ENCODE peak calls at places on chromosomes 11 and 22, in five cellular contexts. D is body of pancreas, V is colonic mucosa, C is Peyer's patch, Q is MM.1S. T is an unnamed sample.
A peak's percentile ranks its signal among the peaks of the same experiment; 100 is the strongest.

GRCh38 chr11:14249121-14249963 is 109.6 kb downstream of the RRAS2 start:
- DNase-seq in C (peak; percentile 73), V (peak; percentile 68), Q (peak; percentile 57), D (peak; percentile 62), T (peak; percentile 63)

GRCh38 chr22:22576244-22576988 is 17.4 kb upstream of the PRAME start:
- DNase-seq in V (peak; percentile 39), D (peak; percentile 51), Q (peak; percentile 48), C (peak; percentile 63), T (no peak)

GRCh38 chr11:120331301-120331966 is 4.8 kb upstream of the ARHGEF12 start:
- DNase-seq in Q (no peak), C (no peak), V (no peak), D (peak; percentile 50), T (no peak)

GRCh38 chr11:73188301-73188700 is 29.8 kb upstream of the P2RY2 start:
- DNase-seq in Q (no peak), V (no peak), D (no peak), C (no peak), T (no peak)

GRCh38 chr11:102494216-102494615 is 36.3 kb downstream of the MMP7 start:
- DNase-seq in Q (no peak), V (peak; percentile 67), C (no peak), D (no peak), T (no peak)

GRCh38 chr11:14972581-14973490 is 685 bp upstream of the CALCA start:
- DNase-seq in C (no peak), V (no peak), D (no peak), Q (no peak), T (no peak)

GRCh38 chr11:44243633-44244343 is 66.2 kb downstream of the ALX4 start:
- DNase-seq in C (no peak), Q (no peak), D (no peak), V (no peak), T (no peak)

GRCh38 chr22:36379593-36380361 is 8.0 kb downstream of the MYH9 start:
- DNase-seq in D (no peak), C (no peak), V (no peak), Q (peak; percentile 22), T (peak; percentile 62)

GRCh38 chr11:73412308-73412707 is 36.1 kb downstream of the RELT start:
- DNase-seq in D (no peak), Q (no peak), V (no peak), C (no peak), T (no peak)

GRCh38 chr11:132007184-132007583 is 636.8 kb downstream of the NTM start:
- DNase-seq in Q (no peak), V (no peak), C (no peak), D (no peak), T (no peak)

GRCh38 chr22:35727436-35727835 is 9.8 kb downstream of the APOL5 start:
- DNase-seq in Q (no peak), C (no peak), D (no peak), V (no peak), T (no peak)

GRCh38 chr22:39476664-39477063 is 19.9 kb downstream of the MGAT3 start:
- DNase-seq in D (no peak), Q (no peak), C (no peak), V (no peak), T (no peak)

GRCh38 chr22:39474351-39474991 is 17.7 kb downstream of the MGAT3 start:
- DNase-seq in V (peak; percentile 83), C (peak; percentile 87), D (peak; percentile 34), Q (no peak), T (no peak)

GRCh38 chr22:39475337-39475736 is 18.5 kb downstream of the MGAT3 start:
- DNase-seq in V (no peak), C (peak; percentile 52), Q (no peak), D (no peak), T (no peak)

GRCh38 chr22:39477542-39477941 is 20.7 kb downstream of the MGAT3 start:
- DNase-seq in D (no peak), C (no peak), V (no peak), Q (no peak), T (no peak)

GRCh38 chr22:39475902-39476301 is 19.1 kb downstream of the MGAT3 start:
- DNase-seq in D (no peak), Q (no peak), V (no peak), C (peak; percentile 47), T (no peak)
- H3K27ac ChIP-seq in D (no peak overlapping the region), Q (no peak overlapping the region), V (no peak overlapping the region), C (no peak overlapping the region), T (no peak overlapping the region)

GRCh38 chr11:67489203-67489859 is 6.5 kb downstream of the AIP start:
- DNase-seq in D (no peak), V (peak; percentile 41), Q (no peak), C (no peak), T (no peak)

GRCh38 chr11:67488155-67488480 is 5.3 kb downstream of the AIP start:
- DNase-seq in V (no peak), C (no peak), Q (no peak), D (no peak), T (no peak)

GRCh38 chr11:67484847-67485311 is 2.1 kb downstream of the AIP start:
- DNase-seq in V (peak; percentile 44), Q (no peak), C (peak; percentile 45), D (no peak), T (peak; percentile 41)

GRCh38 chr11:67483901-67484665 is 1.3 kb downstream of the AIP start:
- DNase-seq in Q (no peak), V (peak; percentile 25), D (no peak), C (peak; percentile 12), T (peak; percentile 55)

DNA sequence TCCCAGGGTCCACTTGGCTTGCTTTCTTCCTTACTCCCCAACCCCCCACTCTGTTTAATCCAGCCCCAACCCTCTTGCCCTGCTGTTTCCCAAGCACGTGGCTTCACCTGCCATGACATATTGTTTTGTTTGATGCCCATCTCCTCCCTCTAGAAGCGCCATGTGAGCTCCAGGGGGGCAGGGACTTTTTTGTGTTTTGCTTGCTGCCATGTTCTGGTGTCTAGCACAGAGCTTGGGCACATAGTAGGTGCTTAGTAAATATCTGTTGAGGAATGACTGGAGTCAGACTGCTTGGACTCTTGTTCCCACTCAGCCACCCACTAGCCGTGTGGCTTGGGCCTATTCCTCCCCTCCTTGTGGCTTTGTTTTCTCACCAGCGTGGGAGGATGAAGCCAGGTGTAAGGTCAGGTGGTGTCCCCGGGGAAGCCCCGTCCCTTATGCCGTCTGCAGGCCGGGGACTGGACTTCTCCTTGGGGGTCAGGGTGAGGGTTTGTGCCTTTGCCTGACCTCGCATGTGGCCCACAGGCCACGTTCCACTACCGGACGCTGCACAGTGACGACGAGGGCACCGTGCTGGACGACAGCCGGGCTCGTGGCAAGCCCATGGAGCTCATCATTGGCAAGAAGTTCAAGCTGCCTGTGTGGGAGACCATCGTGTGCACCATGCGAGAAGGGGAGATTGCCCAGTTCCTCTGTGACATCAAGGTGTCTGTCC is 3.8 kb downstream of the AIP start:
- DNase-seq in Q (no peak), V (no peak), D (no peak), C (no peak), T (no peak)
- H3K4me3 ChIP-seq in Q (no peak overlapping the region), V (no peak overlapping the region), D (no peak overlapping the region), C (no peak overlapping the region), T (peak overlapping the region; percentile 10)

GRCh38 chr11:35111171-35112055 is 27.6 kb upstream of the CD44 start:
- DNase-seq in Q (no peak), D (no peak), V (peak; percentile 41), C (no peak), T (no peak)

GRCh38 chr11:35112846-35113105 is 26.2 kb upstream of the CD44 start:
- DNase-seq in D (no peak), V (no peak), Q (no peak), C (no peak), T (no peak)

GRCh38 chr11:35109827-35110226 is 29.1 kb upstream of the CD44 start:
- DNase-seq in C (no peak), D (no peak), V (no peak), Q (no peak), T (no peak)

GRCh38 chr11:35114901-35115687 is 23.9 kb upstream of the CD44 start:
- DNase-seq in C (no peak), Q (no peak), V (no peak), D (no peak), T (no peak)

GRCh38 chr11:35112056-35112845 is 26.7 kb upstream of the CD44 start:
- DNase-seq in V (no peak), C (no peak), D (no peak), Q (peak; percentile 54), T (no peak)
- H3K4me1 ChIP-seq in V (peaks cover 4% of the 10 kb centered on the region), C (peaks cover 12% of the 10 kb centered on the region), D (peaks cover 20% of the 10 kb centered on the region), Q (peaks cover 43% of the 10 kb centered on the region), T (peaks cover 25% of the 10 kb centered on the region)

GRCh38 chr11:70759846-70760245 is 361.5 kb downstream of the CTTN start:
- DNase-seq in D (no peak), C (no peak), Q (no peak), V (no peak), T (no peak)

GRCh38 chr11:70756341-70756740 is 358.0 kb downstream of the CTTN start:
- DNase-seq in Q (no peak), D (no peak), V (no peak), C (no peak), T (no peak)

GRCh38 chr11:70757241-70757640 is 358.9 kb downstream of the CTTN start:
- DNase-seq in V (no peak), D (no peak), C (peak; percentile 24), Q (no peak), T (no peak)

GRCh38 chr11:70756756-70757155 is 358.4 kb downstream of the CTTN start:
- DNase-seq in D (no peak), Q (no peak), C (no peak), V (no peak), T (no peak)

DNA sequence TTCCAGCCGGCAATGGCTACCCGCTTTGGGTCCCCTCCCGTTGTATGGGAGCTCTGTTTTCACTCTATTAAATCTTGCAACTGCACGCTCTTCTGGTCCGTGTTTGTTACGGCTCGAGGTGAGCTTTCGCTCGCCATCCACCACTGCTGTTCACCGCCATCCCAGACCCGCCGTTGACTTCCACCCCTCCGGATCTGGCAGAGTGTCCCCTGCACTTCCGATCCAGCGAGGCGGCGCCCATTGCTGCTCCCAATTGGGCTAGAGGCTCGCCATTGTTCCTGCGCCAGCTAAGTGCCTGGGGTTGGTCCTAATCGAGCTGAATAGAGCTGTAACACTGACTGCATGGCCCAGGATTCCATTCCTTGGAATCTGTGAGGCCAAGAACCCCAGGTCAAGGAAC is 359.9 kb downstream of the CTTN start:
- DNase-seq in D (no peak), V (no peak), C (no peak), Q (no peak), T (no peak)
- H3K27ac ChIP-seq in D (no peak overlapping the region), V (no peak overlapping the region), C (no peak overlapping the region), Q (no peak overlapping the region), T (no peak overlapping the region)

GRCh38 chr11:87038235-87038960 is 664 bp downstream of the TMEM135 start:
- DNase-seq in V (no peak), Q (no peak), C (no peak), D (no peak), T (no peak)

GRCh38 chr11:87037450-87038234 is at the start of gene TMEM135:
- DNase-seq in Q (peak; percentile 97), D (peak; percentile 92), V (peak; percentile 98), C (peak; percentile 97), T (peak; percentile 86)

GRCh38 chr11:87036756-87037449 is 831 bp upstream of the TMEM135 start:
- DNase-seq in V (peak; percentile 51), Q (no peak), C (no peak), D (no peak), T (no peak)

GRCh38 chr11:87035976-87036583 is 1.7 kb upstream of the TMEM135 start:
- DNase-seq in Q (no peak), D (no peak), C (no peak), V (no peak), T (peak; percentile 9)

DNA sequence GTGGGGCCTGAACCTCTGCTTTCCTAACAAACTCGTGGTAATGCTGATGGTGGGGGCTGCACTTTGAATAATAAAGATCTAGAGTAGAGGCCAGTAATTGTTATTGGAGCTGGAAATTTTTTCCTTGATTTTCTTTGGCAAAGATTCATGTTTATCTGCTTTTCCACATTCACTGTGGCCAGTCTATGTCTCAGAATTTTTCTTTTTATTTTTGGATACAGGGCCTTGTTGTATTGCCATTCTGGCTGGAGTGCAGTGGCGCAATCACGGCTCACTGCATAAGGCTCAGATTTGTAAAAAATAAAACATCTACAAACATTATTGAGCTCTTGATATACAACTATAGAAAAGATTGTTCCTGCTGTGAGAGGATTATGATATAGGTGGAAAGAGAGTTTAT is 1.6 kb downstream of the TMEM135 start:
- DNase-seq in D (no peak), V (no peak), Q (no peak), C (no peak), T (no peak)
- H3K4me3 ChIP-seq in D (no peak overlapping the region), V (no peak overlapping the region), Q (no peak overlapping the region), C (no peak overlapping the region), T (no peak overlapping the region)

T was measured in naive thymus-derived CD4-positive, alpha-beta T cell.